ENCODE peak calls at places on chromosome 22, in ten cellular contexts. Y, L, Q, F, D, A, C, K, Z and W are unnamed samples.
A peak's percentile ranks its signal among the peaks of the same experiment; 100 is the strongest.

GRCh38 chr22:23402275-23403151 is 177.6 kb downstream of the IGLL1 start:
- DNase-seq in K (peak; percentile 88), Y (peak; percentile 19), Z (peak; percentile 52), Q (peak; percentile 42), C (peak; percentile 31), F (peak; percentile 37), L (no peak), D (no peak), A (peak; percentile 53), W (peak; percentile 27)

GRCh38 chr22:31891366-31892079 is 52.8 kb upstream of the YWHAH start:
- DNase-seq in L (peak; percentile 13), D (no peak), C (peak; percentile 32), Z (peak; percentile 29), A (no peak), F (peak; percentile 67), Y (peak; percentile 18), Q (no peak), K (no peak), W (no peak)

GRCh38 chr22:36239401-36240171 is at the start of gene APOL2:
- DNase-seq in Y (peak; percentile 93), F (peak; percentile 97), Z (peak; percentile 98), C (peak; percentile 97), L (peak; percentile 93), D (peak; percentile 91), Q (peak; percentile 77), K (peak; percentile 92), A (peak; percentile 83), W (peak; percentile 80)

GRCh38 chr22:19358195-19358594 is 66.7 kb upstream of the CLTCL1 start:
- DNase-seq in A (no peak), Z (peak; percentile 2), L (no peak), D (no peak), F (no peak), K (no peak), Y (no peak), C (no peak), Q (no peak), W (no peak)

GRCh38 chr22:23038334-23038642 is 32.0 kb upstream of the GNAZ start:
- DNase-seq in D (no peak), Q (no peak), L (no peak), Z (no peak), A (no peak), Y (no peak), C (no peak), K (no peak), F (no peak), W (no peak)

GRCh38 chr22:36775589-36775965 is 342 bp downstream of the IFT27 start:
- DNase-seq in K (peak; percentile 33), C (no peak), Y (peak; percentile 5), L (peak; percentile 33), F (peak; percentile 16), A (peak; percentile 25), Q (no peak), Z (no peak), D (no peak), W (peak; percentile 30)

GRCh38 chr22:42932857-42933782 is 76.0 kb upstream of the ARFGAP3 start:
- DNase-seq in C (no peak), Y (peak; percentile 28), K (no peak), F (peak; percentile 50), Z (no peak), Q (peak; percentile 52), A (no peak), D (no peak), L (no peak), W (no peak)

GRCh38 chr22:46738642-46738960 is 549 bp upstream of the CERK start:
- DNase-seq in D (no peak), K (no peak), Q (no peak), C (no peak), A (no peak), Y (no peak), L (no peak), Z (no peak), F (no peak), W (no peak)

GRCh38 chr22:44312766-44313165 is at the start of gene SHISAL1:
- DNase-seq in C (peak; percentile 23), Y (peak; percentile 22), D (no peak), Z (peak; percentile 53), L (no peak), K (no peak), A (no peak), F (peak; percentile 43), Q (no peak), W (no peak)